ENCODE peak calls at places on chromosomes 2 and 18, in nine cellular contexts. One of them, this sample, is unnamed.

GRCh38 chr2:65548571-65549261 is 116.3 kb upstream of the SPRED2 start:
- DNase-seq in activated CD4-positive, alpha-beta T cell treated with anti-CD3 and anti-CD28 coated beads, Interleukin-2, amount 10 ng/mL, durations not matched to agents 7 days and 5 days: no peak
- DNase-seq in KBM-7: no peak
- DNase-seq in foreskin fibroblast: no peak
- DNase-seq in DMS153: no peak
- DNase-seq in K562: no peak
- DNase-seq in MV-4-11: no peak
- DNase-seq in NT2/D1: no peak
- DNase-seq in T-helper 2 cell: no peak
- DNase-seq in this sample: no peak

GRCh38 chr18:48018806-48019295 is 88.4 kb upstream of the SMAD2 start:
- DNase-seq in foreskin fibroblast: no peak
- DNase-seq in KBM-7: no peak
- DNase-seq in MV-4-11: peak
- DNase-seq in NT2/D1: no peak
- DNase-seq in DMS153: no peak
- DNase-seq in K562: no peak
- DNase-seq in activated CD4-positive, alpha-beta T cell treated with anti-CD3 and anti-CD28 coated beads, Interleukin-2, amount 10 ng/mL, durations not matched to agents 7 days and 5 days: no peak
- DNase-seq in T-helper 2 cell: no peak
- DNase-seq in this sample: no peak

GRCh38 chr2:171383141-171383540 is 50.6 kb downstream of the METTL8 start:
- DNase-seq in DMS153: no peak
- DNase-seq in K562: no peak
- DNase-seq in NT2/D1: no peak
- DNase-seq in MV-4-11: no peak
- DNase-seq in T-helper 2 cell: no peak
- DNase-seq in foreskin fibroblast: no peak
- DNase-seq in activated CD4-positive, alpha-beta T cell treated with anti-CD3 and anti-CD28 coated beads, Interleukin-2, amount 10 ng/mL, durations not matched to agents 7 days and 5 days: no peak
- DNase-seq in KBM-7: no peak
- DNase-seq in this sample: peak

GRCh38 chr2:11697103-11697871 is 27.3 kb upstream of the NTSR2 start:
- DNase-seq in T-helper 2 cell: no peak
- DNase-seq in MV-4-11: peak
- DNase-seq in NT2/D1: no peak
- DNase-seq in activated CD4-positive, alpha-beta T cell treated with anti-CD3 and anti-CD28 coated beads, Interleukin-2, amount 10 ng/mL, durations not matched to agents 7 days and 5 days: no peak
- DNase-seq in KBM-7: peak
- DNase-seq in DMS153: no peak
- DNase-seq in foreskin fibroblast: peak
- DNase-seq in K562: no peak
- DNase-seq in this sample: peak

GRCh38 chr2:73175663-73176204 is 26.6 kb upstream of the NOTO start:
- DNase-seq in T-helper 2 cell: peak
- DNase-seq in NT2/D1: no peak
- DNase-seq in K562: peak
- DNase-seq in DMS153: no peak
- DNase-seq in activated CD4-positive, alpha-beta T cell treated with anti-CD3 and anti-CD28 coated beads, Interleukin-2, amount 10 ng/mL, durations not matched to agents 7 days and 5 days: peak
- DNase-seq in MV-4-11: no peak
- DNase-seq in KBM-7: no peak
- DNase-seq in foreskin fibroblast: peak
- DNase-seq in this sample: no peak

GRCh38 chr18:69528439-69528838 is 127.8 kb downstream of the DOK6 start:
- DNase-seq in K562: no peak
- DNase-seq in DMS153: no peak
- DNase-seq in T-helper 2 cell: no peak
- DNase-seq in NT2/D1: no peak
- DNase-seq in activated CD4-positive, alpha-beta T cell treated with anti-CD3 and anti-CD28 coated beads, Interleukin-2, amount 10 ng/mL, durations not matched to agents 7 days and 5 days: no peak
- DNase-seq in MV-4-11: no peak
- DNase-seq in KBM-7: no peak
- DNase-seq in foreskin fibroblast: no peak
- DNase-seq in this sample: peak

GRCh38 chr2:197079414-197079813 is 152.9 kb upstream of the PGAP1 start:
- DNase-seq in MV-4-11: no peak
- DNase-seq in T-helper 2 cell: no peak
- DNase-seq in activated CD4-positive, alpha-beta T cell treated with anti-CD3 and anti-CD28 coated beads, Interleukin-2, amount 10 ng/mL, durations not matched to agents 7 days and 5 days: no peak
- DNase-seq in NT2/D1: no peak
- DNase-seq in K562: no peak
- DNase-seq in KBM-7: no peak
- DNase-seq in foreskin fibroblast: no peak
- DNase-seq in DMS153: no peak
- DNase-seq in this sample: no peak

GRCh38 chr2:7031424-7032245 is 114.4 kb downstream of the RNF144A start:
- DNase-seq in T-helper 2 cell: peak
- DNase-seq in activated CD4-positive, alpha-beta T cell treated with anti-CD3 and anti-CD28 coated beads, Interleukin-2, amount 10 ng/mL, durations not matched to agents 7 days and 5 days: peak
- DNase-seq in K562: no peak
- DNase-seq in foreskin fibroblast: no peak
- DNase-seq in KBM-7: peak
- DNase-seq in NT2/D1: no peak
- DNase-seq in MV-4-11: peak
- DNase-seq in DMS153: peak
- DNase-seq in this sample: peak

GRCh38 chr2:197256021-197256420 is 54.6 kb downstream of the ANKRD44 start:
- DNase-seq in KBM-7: no peak
- DNase-seq in NT2/D1: no peak
- DNase-seq in foreskin fibroblast: no peak
- DNase-seq in MV-4-11: no peak
- DNase-seq in activated CD4-positive, alpha-beta T cell treated with anti-CD3 and anti-CD28 coated beads, Interleukin-2, amount 10 ng/mL, durations not matched to agents 7 days and 5 days: no peak
- DNase-seq in T-helper 2 cell: no peak
- DNase-seq in DMS153: no peak
- DNase-seq in K562: no peak
- DNase-seq in this sample: no peak

GRCh38 chr2:28469304-28469703 is 26.6 kb upstream of the PLB1 start:
- DNase-seq in activated CD4-positive, alpha-beta T cell treated with anti-CD3 and anti-CD28 coated beads, Interleukin-2, amount 10 ng/mL, durations not matched to agents 7 days and 5 days: no peak
- DNase-seq in foreskin fibroblast: peak
- DNase-seq in KBM-7: no peak
- DNase-seq in K562: no peak
- DNase-seq in DMS153: no peak
- DNase-seq in T-helper 2 cell: no peak
- DNase-seq in MV-4-11: no peak
- DNase-seq in NT2/D1: no peak
- DNase-seq in this sample: no peak

GRCh38 chr18:77557030-77557429 is 307.4 kb downstream of the GALR1 start:
- DNase-seq in DMS153: no peak
- DNase-seq in activated CD4-positive, alpha-beta T cell treated with anti-CD3 and anti-CD28 coated beads, Interleukin-2, amount 10 ng/mL, durations not matched to agents 7 days and 5 days: no peak
- DNase-seq in T-helper 2 cell: no peak
- DNase-seq in foreskin fibroblast: no peak
- DNase-seq in NT2/D1: no peak
- DNase-seq in MV-4-11: no peak
- DNase-seq in KBM-7: peak
- DNase-seq in K562: no peak
- DNase-seq in this sample: no peak

GRCh38 chr2:71550801-71551630 is 97.7 kb downstream of the DYSF start:
- DNase-seq in T-helper 2 cell: no peak
- DNase-seq in K562: no peak
- DNase-seq in MV-4-11: no peak
- DNase-seq in DMS153: no peak
- DNase-seq in NT2/D1: no peak
- DNase-seq in activated CD4-positive, alpha-beta T cell treated with anti-CD3 and anti-CD28 coated beads, Interleukin-2, amount 10 ng/mL, durations not matched to agents 7 days and 5 days: no peak
- DNase-seq in KBM-7: no peak
- DNase-seq in foreskin fibroblast: no peak
- DNase-seq in this sample: no peak

GRCh38 chr2:108423502-108424251 is 25.3 kb upstream of the GCC2 start:
- DNase-seq in T-helper 2 cell: no peak
- DNase-seq in MV-4-11: peak
- DNase-seq in foreskin fibroblast: no peak
- DNase-seq in DMS153: no peak
- DNase-seq in NT2/D1: no peak
- DNase-seq in activated CD4-positive, alpha-beta T cell treated with anti-CD3 and anti-CD28 coated beads, Interleukin-2, amount 10 ng/mL, durations not matched to agents 7 days and 5 days: no peak
- DNase-seq in K562: no peak
- DNase-seq in KBM-7: no peak
- DNase-seq in this sample: no peak

GRCh38 chr2:45874324-45874723 is 222.8 kb downstream of the PRKCE start:
- DNase-seq in activated CD4-positive, alpha-beta T cell treated with anti-CD3 and anti-CD28 coated beads, Interleukin-2, amount 10 ng/mL, durations not matched to agents 7 days and 5 days: no peak
- DNase-seq in KBM-7: no peak
- DNase-seq in DMS153: no peak
- DNase-seq in K562: no peak
- DNase-seq in MV-4-11: no peak
- DNase-seq in foreskin fibroblast: no peak
- DNase-seq in T-helper 2 cell: no peak
- DNase-seq in NT2/D1: no peak
- DNase-seq in this sample: no peak

GRCh38 chr2:103868394-103868793 is 985.5 kb upstream of the POU3F3 start:
- DNase-seq in foreskin fibroblast: no peak
- DNase-seq in MV-4-11: no peak
- DNase-seq in KBM-7: no peak
- DNase-seq in DMS153: no peak
- DNase-seq in K562: no peak
- DNase-seq in T-helper 2 cell: no peak
- DNase-seq in NT2/D1: no peak
- DNase-seq in activated CD4-positive, alpha-beta T cell treated with anti-CD3 and anti-CD28 coated beads, Interleukin-2, amount 10 ng/mL, durations not matched to agents 7 days and 5 days: no peak
- DNase-seq in this sample: no peak

GRCh38 chr2:129857200-129857599 is 122.3 kb upstream of the RAB6C start:
- DNase-seq in KBM-7: no peak
- DNase-seq in NT2/D1: no peak
- DNase-seq in T-helper 2 cell: no peak
- DNase-seq in DMS153: peak
- DNase-seq in K562: no peak
- DNase-seq in foreskin fibroblast: no peak
- DNase-seq in MV-4-11: no peak
- DNase-seq in activated CD4-positive, alpha-beta T cell treated with anti-CD3 and anti-CD28 coated beads, Interleukin-2, amount 10 ng/mL, durations not matched to agents 7 days and 5 days: no peak
- DNase-seq in this sample: no peak

GRCh38 chr2:2573658-2574293 is 242.7 kb upstream of the MYT1L start:
- DNase-seq in T-helper 2 cell: no peak
- DNase-seq in foreskin fibroblast: no peak
- DNase-seq in DMS153: no peak
- DNase-seq in activated CD4-positive, alpha-beta T cell treated with anti-CD3 and anti-CD28 coated beads, Interleukin-2, amount 10 ng/mL, durations not matched to agents 7 days and 5 days: peak
- DNase-seq in KBM-7: peak
- DNase-seq in K562: no peak
- DNase-seq in MV-4-11: no peak
- DNase-seq in NT2/D1: no peak
- DNase-seq in this sample: no peak

GRCh38 chr2:237128026-237128703 is 42.5 kb downstream of the COPS8 start:
- DNase-seq in KBM-7: no peak
- DNase-seq in NT2/D1: peak
- DNase-seq in K562: no peak
- DNase-seq in activated CD4-positive, alpha-beta T cell treated with anti-CD3 and anti-CD28 coated beads, Interleukin-2, amount 10 ng/mL, durations not matched to agents 7 days and 5 days: no peak
- DNase-seq in T-helper 2 cell: no peak
- DNase-seq in foreskin fibroblast: peak
- DNase-seq in DMS153: no peak
- DNase-seq in MV-4-11: peak
- DNase-seq in this sample: peak

GRCh38 chr18:45850021-45850420 is 24.5 kb downstream of the SIGLEC15 start:
- DNase-seq in K562: no peak
- DNase-seq in T-helper 2 cell: no peak
- DNase-seq in activated CD4-positive, alpha-beta T cell treated with anti-CD3 and anti-CD28 coated beads, Interleukin-2, amount 10 ng/mL, durations not matched to agents 7 days and 5 days: no peak
- DNase-seq in NT2/D1: no peak
- DNase-seq in foreskin fibroblast: no peak
- DNase-seq in DMS153: no peak
- DNase-seq in MV-4-11: no peak
- DNase-seq in KBM-7: no peak
- DNase-seq in this sample: no peak

GRCh38 chr2:209208211-209208610 is 215.6 kb upstream of the MAP2 start:
- DNase-seq in DMS153: no peak
- DNase-seq in foreskin fibroblast: no peak
- DNase-seq in KBM-7: peak
- DNase-seq in activated CD4-positive, alpha-beta T cell treated with anti-CD3 and anti-CD28 coated beads, Interleukin-2, amount 10 ng/mL, durations not matched to agents 7 days and 5 days: no peak
- DNase-seq in T-helper 2 cell: no peak
- DNase-seq in MV-4-11: peak
- DNase-seq in NT2/D1: peak
- DNase-seq in K562: peak
- DNase-seq in this sample: no peak

This sample was measured in epithelial cell of proximal tubule.